ENCODE peak calls at places on chromosomes 13 and 19, in four cellular contexts. One of them, this sample, is unnamed.

GRCh38 chr13:44437356-44438233 is 64.0 kb downstream of the SERP2 start:
- DNase-seq in H1: no peak
- DNase-seq in GM12878: no peak
- DNase-seq in SK-N-SH: no peak
- DNase-seq in this sample: peak; percentile 35

GRCh38 chr19:38012944-38013343 is 105.9 kb downstream of the SIPA1L3 start:
- DNase-seq in H1: no peak
- DNase-seq in GM12878: no peak
- DNase-seq in SK-N-SH: no peak
- DNase-seq in this sample: no peak

GRCh38 chr13:100515410-100515800 is 73.2 kb downstream of the GGACT start:
- DNase-seq in H1: no peak
- DNase-seq in GM12878: no peak
- DNase-seq in SK-N-SH: no peak
- DNase-seq in this sample: no peak

GRCh38 chr13:75792526-75793187 is 156.5 kb downstream of the LMO7 start:
- DNase-seq in H1: no peak
- DNase-seq in GM12878: no peak
- DNase-seq in SK-N-SH: no peak
- DNase-seq in this sample: peak; percentile 95

GRCh38 chr13:99496322-99497142 is 4.7 kb upstream of the TM9SF2 start:
- DNase-seq in H1: no peak
- DNase-seq in GM12878: peak; percentile 75
- DNase-seq in SK-N-SH: no peak
- DNase-seq in this sample: peak; percentile 98

GRCh38 chr13:41495044-41495443 is 37.7 kb downstream of the RGCC start:
- DNase-seq in H1: no peak
- DNase-seq in GM12878: no peak
- DNase-seq in SK-N-SH: no peak
- DNase-seq in this sample: peak; percentile 10

GRCh38 chr19:2462635-2463421 is 6.1 kb upstream of the LMNB2 start:
- DNase-seq in H1: peak; percentile 91
- DNase-seq in GM12878: no peak
- DNase-seq in SK-N-SH: peak; percentile 84
- DNase-seq in this sample: peak; percentile 93

GRCh38 chr13:60143775-60144174 is 20.0 kb downstream of the DIAPH3 start:
- DNase-seq in H1: no peak
- DNase-seq in GM12878: no peak
- DNase-seq in SK-N-SH: no peak
- DNase-seq in this sample: no peak

GRCh38 chr13:21546372-21546771 is 57.6 kb downstream of the MICU2 start:
- DNase-seq in H1: no peak
- DNase-seq in GM12878: no peak
- DNase-seq in SK-N-SH: no peak
- DNase-seq in this sample: no peak

GRCh38 chr13:110922506-110922905 is 7.6 kb upstream of the ANKRD10 start:
- DNase-seq in H1: no peak
- DNase-seq in GM12878: no peak
- DNase-seq in SK-N-SH: no peak
- DNase-seq in this sample: no peak

GRCh38 chr19:12930002-12930645 is 3.4 kb downstream of the FARSA start:
- DNase-seq in H1: no peak
- DNase-seq in GM12878: no peak
- DNase-seq in SK-N-SH: no peak
- DNase-seq in this sample: no peak

GRCh38 chr13:82245860-82246259 is 1636.4 kb downstream of the SLITRK1 start:
- DNase-seq in H1: no peak
- DNase-seq in GM12878: no peak
- DNase-seq in SK-N-SH: no peak
- DNase-seq in this sample: no peak

GRCh38 chr13:64369121-64369520 is 2861.0 kb downstream of the PCDH9 start:
- DNase-seq in H1: no peak
- DNase-seq in GM12878: no peak
- DNase-seq in SK-N-SH: no peak
- DNase-seq in this sample: no peak

GRCh38 chr19:13209797-13210775 is 59.9 kb downstream of the IER2 start:
- DNase-seq in H1: no peak
- DNase-seq in GM12878: no peak
- DNase-seq in SK-N-SH: no peak
- DNase-seq in this sample: no peak

GRCh38 chr13:93169980-93170379 is 56.6 kb upstream of the GPC6 start:
- DNase-seq in H1: no peak
- DNase-seq in GM12878: no peak
- DNase-seq in SK-N-SH: no peak
- DNase-seq in this sample: peak; percentile 18

GRCh38 chr19:17803264-17803896 is 8.4 kb downstream of the B3GNT3 start:
- DNase-seq in H1: no peak
- DNase-seq in GM12878: no peak
- DNase-seq in SK-N-SH: no peak
- DNase-seq in this sample: no peak

GRCh38 chr19:45895519-45895972 is 6.9 kb downstream of the MYPOP start:
- DNase-seq in H1: no peak
- DNase-seq in GM12878: no peak
- DNase-seq in SK-N-SH: no peak
- DNase-seq in this sample: peak; percentile 87
- TF ChIP-seq TCF12 in H1: no peak
- TF ChIP-seq TCF12 in GM12878: no peak
- TF ChIP-seq TCF12 in SK-N-SH: no peak
- TF ChIP-seq TCF12 in this sample: no peak

GRCh38 chr19:1122972-1123363 is 19.2 kb downstream of the GPX4 start:
- DNase-seq in H1: no peak
- DNase-seq in GM12878: no peak
- DNase-seq in SK-N-SH: peak; percentile 99
- DNase-seq in this sample: peak; percentile 29
- TF ChIP-seq TCF12 in H1: no peak
- TF ChIP-seq TCF12 in GM12878: no peak
- TF ChIP-seq TCF12 in SK-N-SH: no peak
- TF ChIP-seq TCF12 in this sample: no peak

GRCh38 chr19:8163781-8164180 is 14.4 kb upstream of the FBN3 start:
- DNase-seq in H1: no peak
- DNase-seq in GM12878: no peak
- DNase-seq in SK-N-SH: no peak
- DNase-seq in this sample: no peak
- TF ChIP-seq TCF12 in H1: no peak
- TF ChIP-seq TCF12 in GM12878: no peak
- TF ChIP-seq TCF12 in SK-N-SH: no peak
- TF ChIP-seq TCF12 in this sample: no peak

DNA sequence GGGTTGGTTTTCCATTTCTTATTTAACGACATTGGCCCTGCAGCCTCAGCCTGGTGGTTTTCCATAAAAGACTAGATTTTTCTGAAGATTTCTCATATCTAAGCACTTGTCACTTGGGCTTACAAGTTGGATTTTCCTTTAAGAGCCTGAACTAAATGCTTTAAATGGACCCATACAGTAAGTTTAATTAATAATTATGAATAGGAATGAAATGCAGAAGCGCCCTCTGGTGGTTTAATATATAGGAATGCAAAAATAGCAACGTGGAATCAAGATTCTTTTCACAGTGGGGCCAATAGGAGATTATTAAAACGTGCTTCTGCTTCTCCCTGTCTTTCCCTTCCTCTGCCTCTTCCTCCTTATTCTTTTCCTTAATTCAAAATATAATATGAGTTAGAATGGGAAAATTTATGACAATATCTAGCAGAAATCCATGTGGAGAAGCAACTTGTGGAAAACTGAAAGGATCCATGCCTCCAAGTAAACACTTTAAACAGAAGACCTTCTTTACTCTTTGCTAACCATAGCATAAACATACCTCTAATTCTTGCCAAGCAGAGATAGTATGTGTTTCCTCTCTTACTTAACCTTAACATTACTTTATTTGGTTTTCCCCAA is 324.0 kb downstream of the GPC5 start:
- DNase-seq in H1: no peak
- DNase-seq in GM12878: no peak
- DNase-seq in SK-N-SH: peak; percentile 36
- DNase-seq in this sample: no peak
- TF ChIP-seq TCF12 in H1: no peak
- TF ChIP-seq TCF12 in GM12878: no peak
- TF ChIP-seq TCF12 in SK-N-SH: no peak
- TF ChIP-seq TCF12 in this sample: no peak

GRCh38 chr19:19775891-19776205 is 42.9 kb upstream of the ZNF14 start:
- DNase-seq in H1: no peak
- DNase-seq in GM12878: no peak
- DNase-seq in SK-N-SH: no peak
- DNase-seq in this sample: no peak
- TF ChIP-seq TCF12 in H1: no peak
- TF ChIP-seq TCF12 in GM12878: no peak
- TF ChIP-seq TCF12 in SK-N-SH: no peak
- TF ChIP-seq TCF12 in this sample: no peak

DNA sequence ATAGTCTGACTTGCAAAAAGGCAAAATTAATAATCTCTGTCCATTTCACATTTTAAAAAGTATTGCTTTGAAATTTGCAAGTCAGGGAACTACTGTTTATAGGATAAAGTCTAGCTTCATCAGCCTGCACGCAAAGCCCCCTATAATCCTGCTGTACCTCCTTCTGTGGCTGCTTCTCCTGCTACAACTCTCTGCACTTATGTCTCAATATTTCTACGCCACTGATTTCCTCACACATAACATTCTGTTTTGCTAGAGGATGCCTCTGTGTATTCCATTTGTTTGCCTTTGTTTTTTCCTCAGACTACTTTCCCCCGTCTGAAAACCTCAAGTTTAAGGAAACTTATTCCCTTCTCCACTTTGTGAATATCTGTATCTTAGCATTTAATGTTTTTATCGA is 389.9 kb downstream of the RFC3 start:
- DNase-seq in H1: no peak
- DNase-seq in GM12878: no peak
- DNase-seq in SK-N-SH: no peak
- DNase-seq in this sample: no peak
- TF ChIP-seq TCF12 in H1: no peak
- TF ChIP-seq TCF12 in GM12878: no peak
- TF ChIP-seq TCF12 in SK-N-SH: no peak
- TF ChIP-seq TCF12 in this sample: no peak

This sample was measured in HepG2.